ENCODE peak calls at places on chromosomes 16 and 17, in ten cellular contexts. M is activated T-cell treated with anti-CD3 and anti-CD28 coated beads, Interleukin-2, amount 50 U/mL, for 4 hours; N is HT1080; C is kidney tubule cell; I is ovary; J is amygdala; Z is H1; Y is cardiac fibroblast; K is activated naive CD8-positive, alpha-beta T cell treated with anti-CD3 and anti-CD28 coated beads for 36 hours; D is caudate nucleus. A is an unnamed sample.

GRCh38 chr16:11725457-11725856 is 17.2 kb downstream of the TXNDC11 start:
- DNase-seq in M (no peak), N (no peak), C (no peak), I (no peak), J (no peak), Z (no peak), Y (no peak), K (no peak), D (no peak), A (no peak)

GRCh38 chr17:78267257-78268073 is 36.0 kb downstream of the TMEM235 start:
- DNase-seq in M (no peak), N (no peak), C (no peak), I (no peak), J (no peak), Z (peak; percentile 54), Y (no peak), K (no peak), D (no peak), A (no peak)

GRCh38 chr17:50186661-50187402 is 14.6 kb downstream of the COL1A1 start:
- DNase-seq in M (no peak), N (no peak), C (no peak), I (no peak), J (no peak), Z (no peak), Y (peak; percentile 76), K (no peak), D (no peak), A (peak; percentile 72)

GRCh38 chr17:78875331-78875730 is 27.7 kb downstream of the CEP295NL start:
- DNase-seq in M (no peak), N (no peak), C (no peak), I (no peak), J (no peak), Z (no peak), Y (no peak), K (no peak), D (no peak), A (no peak)

GRCh38 chr16:71360378-71360777 is 1.9 kb downstream of the CALB2 start:
- DNase-seq in M (no peak), N (peak; percentile 91), C (peak; percentile 91), I (no peak), J (no peak), Z (no peak), Y (peak; percentile 90), K (no peak), D (no peak), A (peak; percentile 92)

GRCh38 chr17:77688369-77688768 is 270.1 kb upstream of the TNRC6C start:
- DNase-seq in M (no peak), N (no peak), C (no peak), I (no peak), J (no peak), Z (no peak), Y (no peak), K (no peak), D (no peak), A (no peak)

GRCh38 chr17:8141741-8142140 is 10.5 kb downstream of the PER1 start:
- DNase-seq in M (no peak), N (no peak), C (no peak), I (peak; percentile 59), J (no peak), Z (no peak), Y (no peak), K (no peak), D (no peak), A (no peak)

GRCh38 chr17:59756236-59756818 is 48.9 kb downstream of the VMP1 start:
- DNase-seq in M (no peak), N (peak; percentile 75), C (peak; percentile 94), I (no peak), J (no peak), Z (no peak), Y (peak; percentile 88), K (no peak), D (no peak), A (peak; percentile 85)

GRCh38 chr17:79704691-79705090 is 26.1 kb upstream of the ENPP7 start:
- DNase-seq in M (no peak), N (no peak), C (no peak), I (no peak), J (no peak), Z (no peak), Y (no peak), K (no peak), D (no peak), A (no peak)

GRCh38 chr16:67516296-67517177 is 12.1 kb upstream of the RIPOR1 start:
- DNase-seq in M (no peak), N (peak; percentile 83), C (peak; percentile 92), I (no peak), J (no peak), Z (no peak), Y (peak; percentile 32), K (no peak), D (no peak), A (peak; percentile 73)

GRCh38 chr17:38609280-38610031 is 3.7 kb upstream of the SRCIN1 start:
- DNase-seq in M (no peak), N (no peak), C (no peak), I (no peak), J (no peak), Z (peak; percentile 84), Y (no peak), K (no peak), D (no peak), A (no peak)

GRCh38 chr17:55284944-55285339 is 20.2 kb downstream of the HLF start:
- DNase-seq in M (no peak), N (no peak), C (peak; percentile 76), I (no peak), J (no peak), Z (no peak), Y (no peak), K (no peak), D (no peak), A (no peak)